ENCODE peak calls at places on chromosomes 4 and X, in ten cellular contexts. One of them, this sample, is unnamed.

GRCh38 chr4:80071643-80072606 is 1.1 kb downstream of the ANTXR2 start:
- DNase-seq in activated naive CD8-positive, alpha-beta T cell treated with anti-CD3 and anti-CD28 coated beads, Interleukin-2, amount 50 U/mL, for 24 hours: peak; percentile 60
- DNase-seq in dermis blood vessel endothelial cell: peak; percentile 46
- DNase-seq in H9: peak; percentile 73
- DNase-seq in RWPE1: peak; percentile 38
- DNase-seq in lower lobe of right lung: peak; percentile 69
- DNase-seq in right lobe of liver: peak; percentile 80
- DNase-seq in ELR: peak; percentile 49
- DNase-seq in NCI-H446: no peak
- DNase-seq in AG08395: peak; percentile 11
- DNase-seq in this sample: peak; percentile 50

GRCh38 chr4:118076958-118077766 is 42.9 kb downstream of the NDST3 start:
- DNase-seq in activated naive CD8-positive, alpha-beta T cell treated with anti-CD3 and anti-CD28 coated beads, Interleukin-2, amount 50 U/mL, for 24 hours: peak; percentile 14
- DNase-seq in dermis blood vessel endothelial cell: peak; percentile 61
- DNase-seq in H9: peak; percentile 69
- DNase-seq in RWPE1: no peak
- DNase-seq in lower lobe of right lung: no peak
- DNase-seq in right lobe of liver: peak; percentile 31
- DNase-seq in ELR: peak; percentile 65
- DNase-seq in NCI-H446: no peak
- DNase-seq in AG08395: peak; percentile 32
- DNase-seq in this sample: peak; percentile 2

GRCh38 chr4:146585761-146586333 is 52.8 kb upstream of the POU4F2 start:
- DNase-seq in activated naive CD8-positive, alpha-beta T cell treated with anti-CD3 and anti-CD28 coated beads, Interleukin-2, amount 50 U/mL, for 24 hours: no peak
- DNase-seq in dermis blood vessel endothelial cell: no peak
- DNase-seq in H9: no peak
- DNase-seq in RWPE1: no peak
- DNase-seq in lower lobe of right lung: no peak
- DNase-seq in right lobe of liver: no peak
- DNase-seq in ELR: peak; percentile 66
- DNase-seq in NCI-H446: no peak
- DNase-seq in AG08395: peak; percentile 68
- DNase-seq in this sample: no peak

GRCh38 chr4:67014592-67014991 is 530.7 kb downstream of the CENPC start:
- DNase-seq in activated naive CD8-positive, alpha-beta T cell treated with anti-CD3 and anti-CD28 coated beads, Interleukin-2, amount 50 U/mL, for 24 hours: no peak
- DNase-seq in dermis blood vessel endothelial cell: no peak
- DNase-seq in H9: no peak
- DNase-seq in RWPE1: no peak
- DNase-seq in lower lobe of right lung: no peak
- DNase-seq in right lobe of liver: no peak
- DNase-seq in ELR: no peak
- DNase-seq in NCI-H446: no peak
- DNase-seq in AG08395: no peak
- DNase-seq in this sample: no peak

GRCh38 chrX:154517101-154517781 is 1.2 kb upstream of the FAM3A start:
- DNase-seq in activated naive CD8-positive, alpha-beta T cell treated with anti-CD3 and anti-CD28 coated beads, Interleukin-2, amount 50 U/mL, for 24 hours: no peak
- DNase-seq in dermis blood vessel endothelial cell: no peak
- DNase-seq in H9: peak; percentile 49
- DNase-seq in RWPE1: no peak
- DNase-seq in lower lobe of right lung: no peak
- DNase-seq in right lobe of liver: no peak
- DNase-seq in ELR: no peak
- DNase-seq in NCI-H446: no peak
- DNase-seq in AG08395: no peak
- DNase-seq in this sample: no peak

GRCh38 chrX:115013705-115014104 is 3.7 kb downstream of the IL13RA2 start:
- DNase-seq in activated naive CD8-positive, alpha-beta T cell treated with anti-CD3 and anti-CD28 coated beads, Interleukin-2, amount 50 U/mL, for 24 hours: no peak
- DNase-seq in dermis blood vessel endothelial cell: peak; percentile 5
- DNase-seq in H9: no peak
- DNase-seq in RWPE1: peak; percentile 15
- DNase-seq in lower lobe of right lung: no peak
- DNase-seq in right lobe of liver: no peak
- DNase-seq in ELR: peak; percentile 56
- DNase-seq in NCI-H446: no peak
- DNase-seq in AG08395: no peak
- DNase-seq in this sample: no peak

GRCh38 chr4:150231108-150231770 is 153.0 kb downstream of the DCLK2 start:
- DNase-seq in activated naive CD8-positive, alpha-beta T cell treated with anti-CD3 and anti-CD28 coated beads, Interleukin-2, amount 50 U/mL, for 24 hours: no peak
- DNase-seq in dermis blood vessel endothelial cell: no peak
- DNase-seq in H9: no peak
- DNase-seq in RWPE1: no peak
- DNase-seq in lower lobe of right lung: no peak
- DNase-seq in right lobe of liver: no peak
- DNase-seq in ELR: no peak
- DNase-seq in NCI-H446: peak; percentile 11
- DNase-seq in AG08395: no peak
- DNase-seq in this sample: no peak

GRCh38 chrX:55522577-55523254 is 33.1 kb upstream of the USP51 start:
- DNase-seq in activated naive CD8-positive, alpha-beta T cell treated with anti-CD3 and anti-CD28 coated beads, Interleukin-2, amount 50 U/mL, for 24 hours: no peak
- DNase-seq in dermis blood vessel endothelial cell: peak; percentile 42
- DNase-seq in H9: no peak
- DNase-seq in RWPE1: no peak
- DNase-seq in lower lobe of right lung: no peak
- DNase-seq in right lobe of liver: no peak
- DNase-seq in ELR: no peak
- DNase-seq in NCI-H446: no peak
- DNase-seq in AG08395: no peak
- DNase-seq in this sample: no peak

GRCh38 chr4:39931441-39931901 is 46.2 kb downstream of the PDS5A start:
- DNase-seq in activated naive CD8-positive, alpha-beta T cell treated with anti-CD3 and anti-CD28 coated beads, Interleukin-2, amount 50 U/mL, for 24 hours: no peak
- DNase-seq in dermis blood vessel endothelial cell: no peak
- DNase-seq in H9: no peak
- DNase-seq in RWPE1: no peak
- DNase-seq in lower lobe of right lung: no peak
- DNase-seq in right lobe of liver: no peak
- DNase-seq in ELR: no peak
- DNase-seq in NCI-H446: no peak
- DNase-seq in AG08395: no peak
- DNase-seq in this sample: no peak

GRCh38 chr4:122378711-122379110 is at the start of gene ADAD1:
- DNase-seq in activated naive CD8-positive, alpha-beta T cell treated with anti-CD3 and anti-CD28 coated beads, Interleukin-2, amount 50 U/mL, for 24 hours: no peak
- DNase-seq in dermis blood vessel endothelial cell: no peak
- DNase-seq in H9: no peak
- DNase-seq in RWPE1: no peak
- DNase-seq in lower lobe of right lung: no peak
- DNase-seq in right lobe of liver: no peak
- DNase-seq in ELR: no peak
- DNase-seq in NCI-H446: no peak
- DNase-seq in AG08395: no peak
- DNase-seq in this sample: no peak

GRCh38 chr4:86160423-86160822 is 199.4 kb downstream of the MAPK10 start:
- DNase-seq in activated naive CD8-positive, alpha-beta T cell treated with anti-CD3 and anti-CD28 coated beads, Interleukin-2, amount 50 U/mL, for 24 hours: no peak
- DNase-seq in dermis blood vessel endothelial cell: no peak
- DNase-seq in H9: no peak
- DNase-seq in RWPE1: no peak
- DNase-seq in lower lobe of right lung: no peak
- DNase-seq in right lobe of liver: no peak
- DNase-seq in ELR: no peak
- DNase-seq in NCI-H446: no peak
- DNase-seq in AG08395: no peak
- DNase-seq in this sample: no peak

GRCh38 chr4:174869334-174869733 is 40.3 kb upstream of the GLRA3 start:
- DNase-seq in activated naive CD8-positive, alpha-beta T cell treated with anti-CD3 and anti-CD28 coated beads, Interleukin-2, amount 50 U/mL, for 24 hours: no peak
- DNase-seq in dermis blood vessel endothelial cell: no peak
- DNase-seq in H9: no peak
- DNase-seq in RWPE1: no peak
- DNase-seq in lower lobe of right lung: no peak
- DNase-seq in right lobe of liver: no peak
- DNase-seq in ELR: peak; percentile 15
- DNase-seq in NCI-H446: no peak
- DNase-seq in AG08395: no peak
- DNase-seq in this sample: no peak

GRCh38 chr4:119286377-119287002 is 35.4 kb downstream of the FABP2 start:
- DNase-seq in activated naive CD8-positive, alpha-beta T cell treated with anti-CD3 and anti-CD28 coated beads, Interleukin-2, amount 50 U/mL, for 24 hours: peak; percentile 21
- DNase-seq in dermis blood vessel endothelial cell: peak; percentile 83
- DNase-seq in H9: no peak
- DNase-seq in RWPE1: no peak
- DNase-seq in lower lobe of right lung: no peak
- DNase-seq in right lobe of liver: no peak
- DNase-seq in ELR: peak; percentile 77
- DNase-seq in NCI-H446: no peak
- DNase-seq in AG08395: peak; percentile 31
- DNase-seq in this sample: no peak

GRCh38 chr4:8211737-8212581 is 12.9 kb downstream of the SH3TC1 start:
- DNase-seq in activated naive CD8-positive, alpha-beta T cell treated with anti-CD3 and anti-CD28 coated beads, Interleukin-2, amount 50 U/mL, for 24 hours: no peak
- DNase-seq in dermis blood vessel endothelial cell: no peak
- DNase-seq in H9: no peak
- DNase-seq in RWPE1: no peak
- DNase-seq in lower lobe of right lung: no peak
- DNase-seq in right lobe of liver: no peak
- DNase-seq in ELR: no peak
- DNase-seq in NCI-H446: no peak
- DNase-seq in AG08395: no peak
- DNase-seq in this sample: no peak

GRCh38 chrX:155645180-155645579 is 32.4 kb upstream of the TMLHE start:
- DNase-seq in activated naive CD8-positive, alpha-beta T cell treated with anti-CD3 and anti-CD28 coated beads, Interleukin-2, amount 50 U/mL, for 24 hours: no peak
- DNase-seq in dermis blood vessel endothelial cell: no peak
- DNase-seq in H9: peak; percentile 23
- DNase-seq in RWPE1: no peak
- DNase-seq in lower lobe of right lung: no peak
- DNase-seq in right lobe of liver: no peak
- DNase-seq in ELR: no peak
- DNase-seq in NCI-H446: no peak
- DNase-seq in AG08395: no peak
- DNase-seq in this sample: no peak

GRCh38 chrX:143121471-143121870 is 95.7 kb downstream of the SPANXN4 start:
- DNase-seq in activated naive CD8-positive, alpha-beta T cell treated with anti-CD3 and anti-CD28 coated beads, Interleukin-2, amount 50 U/mL, for 24 hours: no peak
- DNase-seq in dermis blood vessel endothelial cell: no peak
- DNase-seq in H9: no peak
- DNase-seq in RWPE1: no peak
- DNase-seq in lower lobe of right lung: no peak
- DNase-seq in right lobe of liver: no peak
- DNase-seq in ELR: no peak
- DNase-seq in NCI-H446: no peak
- DNase-seq in AG08395: no peak
- DNase-seq in this sample: no peak

GRCh38 chrX:4978613-4979012 is 1250.1 kb downstream of the NLGN4X start:
- DNase-seq in activated naive CD8-positive, alpha-beta T cell treated with anti-CD3 and anti-CD28 coated beads, Interleukin-2, amount 50 U/mL, for 24 hours: no peak
- DNase-seq in dermis blood vessel endothelial cell: no peak
- DNase-seq in H9: no peak
- DNase-seq in RWPE1: no peak
- DNase-seq in lower lobe of right lung: no peak
- DNase-seq in right lobe of liver: no peak
- DNase-seq in ELR: no peak
- DNase-seq in NCI-H446: no peak
- DNase-seq in AG08395: no peak
- DNase-seq in this sample: no peak

GRCh38 chr4:172830295-172830764 is 338.3 kb upstream of the GALNT7 start:
- DNase-seq in activated naive CD8-positive, alpha-beta T cell treated with anti-CD3 and anti-CD28 coated beads, Interleukin-2, amount 50 U/mL, for 24 hours: no peak
- DNase-seq in dermis blood vessel endothelial cell: peak; percentile 20
- DNase-seq in H9: no peak
- DNase-seq in RWPE1: peak; percentile 4
- DNase-seq in lower lobe of right lung: no peak
- DNase-seq in right lobe of liver: no peak
- DNase-seq in ELR: peak; percentile 47
- DNase-seq in NCI-H446: no peak
- DNase-seq in AG08395: peak; percentile 19
- DNase-seq in this sample: no peak

GRCh38 chr4:168857546-168858314 is 152.3 kb downstream of the CBR4 start:
- DNase-seq in activated naive CD8-positive, alpha-beta T cell treated with anti-CD3 and anti-CD28 coated beads, Interleukin-2, amount 50 U/mL, for 24 hours: no peak
- DNase-seq in dermis blood vessel endothelial cell: peak; percentile 20
- DNase-seq in H9: no peak
- DNase-seq in RWPE1: no peak
- DNase-seq in lower lobe of right lung: no peak
- DNase-seq in right lobe of liver: no peak
- DNase-seq in ELR: peak; percentile 46
- DNase-seq in NCI-H446: peak; percentile 15
- DNase-seq in AG08395: no peak
- DNase-seq in this sample: no peak

GRCh38 chr4:152534541-152535231 is 1.2 kb downstream of the FBXW7 start:
- DNase-seq in activated naive CD8-positive, alpha-beta T cell treated with anti-CD3 and anti-CD28 coated beads, Interleukin-2, amount 50 U/mL, for 24 hours: peak; percentile 50
- DNase-seq in dermis blood vessel endothelial cell: peak; percentile 43
- DNase-seq in H9: peak; percentile 35
- DNase-seq in RWPE1: peak; percentile 28
- DNase-seq in lower lobe of right lung: peak; percentile 83
- DNase-seq in right lobe of liver: peak; percentile 77
- DNase-seq in ELR: peak; percentile 53
- DNase-seq in NCI-H446: no peak
- DNase-seq in AG08395: peak; percentile 15
- DNase-seq in this sample: peak; percentile 52

GRCh38 chrX:11239230-11239629 is 54.0 kb upstream of the AMELX start:
- DNase-seq in activated naive CD8-positive, alpha-beta T cell treated with anti-CD3 and anti-CD28 coated beads, Interleukin-2, amount 50 U/mL, for 24 hours: no peak
- DNase-seq in dermis blood vessel endothelial cell: no peak
- DNase-seq in H9: no peak
- DNase-seq in RWPE1: no peak
- DNase-seq in lower lobe of right lung: no peak
- DNase-seq in right lobe of liver: no peak
- DNase-seq in ELR: peak; percentile 70
- DNase-seq in NCI-H446: no peak
- DNase-seq in AG08395: peak; percentile 48
- DNase-seq in this sample: no peak

GRCh38 chr4:80307183-80307735 is 28.3 kb upstream of the CFAP299 start:
- DNase-seq in activated naive CD8-positive, alpha-beta T cell treated with anti-CD3 and anti-CD28 coated beads, Interleukin-2, amount 50 U/mL, for 24 hours: no peak
- DNase-seq in dermis blood vessel endothelial cell: peak; percentile 34
- DNase-seq in H9: no peak
- DNase-seq in RWPE1: peak; percentile 20
- DNase-seq in lower lobe of right lung: no peak
- DNase-seq in right lobe of liver: no peak
- DNase-seq in ELR: peak; percentile 50
- DNase-seq in NCI-H446: no peak
- DNase-seq in AG08395: peak; percentile 40
- DNase-seq in this sample: no peak

GRCh38 chrX:131746491-131746968 is 202.7 kb downstream of the OR13H1 start:
- DNase-seq in activated naive CD8-positive, alpha-beta T cell treated with anti-CD3 and anti-CD28 coated beads, Interleukin-2, amount 50 U/mL, for 24 hours: no peak
- DNase-seq in dermis blood vessel endothelial cell: no peak
- DNase-seq in H9: peak; percentile 50
- DNase-seq in RWPE1: no peak
- DNase-seq in lower lobe of right lung: no peak
- DNase-seq in right lobe of liver: peak; percentile 81
- DNase-seq in ELR: peak; percentile 48
- DNase-seq in NCI-H446: no peak
- DNase-seq in AG08395: peak; percentile 55
- DNase-seq in this sample: no peak

GRCh38 chr4:106704253-106704870 is 331.8 kb downstream of the DKK2 start:
- DNase-seq in activated naive CD8-positive, alpha-beta T cell treated with anti-CD3 and anti-CD28 coated beads, Interleukin-2, amount 50 U/mL, for 24 hours: no peak
- DNase-seq in dermis blood vessel endothelial cell: no peak
- DNase-seq in H9: no peak
- DNase-seq in RWPE1: no peak
- DNase-seq in lower lobe of right lung: no peak
- DNase-seq in right lobe of liver: no peak
- DNase-seq in ELR: no peak
- DNase-seq in NCI-H446: no peak
- DNase-seq in AG08395: no peak
- DNase-seq in this sample: no peak

This sample was measured in activated T-helper 1 cell treated with anti-CD3 and anti-CD28 coated beads, Interleukin-12 subunit alpha, Interleukin-12 subunit beta, Interleukin-2, Interleukin-4 antibody, amounts not matched to agents 30 ng/mL and 10 ng/mL and 1 ng/mL, durations not matched to agents 14 hours and 24 hours and 36 hours.